ENCODE peak calls at places on chromosomes 5 and 9, in nine cellular contexts. U is stomach, V is suprapubic skin, N is K562, I is prostate gland, M is breast epithelium, J is transverse colon, Q is sigmoid colon, A is spleen. Y is an unnamed sample.

GRCh38 chr5:109681763-109682162 is 8.0 kb upstream of the MAN2A1 start:
- DNase-seq in A (no peak), J (no peak), I (no peak), N (no peak), M (no peak), Q (no peak), V (no peak), U (no peak), Y (no peak)

GRCh38 chr5:56552612-56553268 is 262.6 kb upstream of the MAP3K1 start:
- DNase-seq in V (no peak), M (no peak), N (no peak), U (no peak), I (peak; percentile 15), J (no peak), Q (no peak), A (no peak), Y (no peak)

GRCh38 chr9:125755340-125755739 is 8.2 kb downstream of the PBX3 start:
- DNase-seq in V (no peak), U (no peak), N (no peak), Q (no peak), M (no peak), J (no peak), A (no peak), I (no peak), Y (no peak)

GRCh38 chr9:37027582-37028424 is 6.3 kb downstream of the PAX5 start:
- DNase-seq in U (peak; percentile 83), J (peak; percentile 90), A (peak; percentile 95), Q (no peak), V (no peak), M (peak; percentile 64), I (peak; percentile 86), N (peak; percentile 98), Y (no peak)

GRCh38 chr9:98579700-98580099 is 129.0 kb downstream of the GABBR2 start:
- DNase-seq in M (no peak), J (no peak), N (no peak), I (no peak), A (no peak), Q (no peak), V (no peak), U (no peak), Y (no peak)

GRCh38 chr9:33867747-33868429 is 50.9 kb downstream of the UBE2R2 start:
- DNase-seq in Q (peak; percentile 78), M (no peak), I (no peak), A (no peak), U (no peak), J (no peak), V (peak; percentile 83), N (no peak), Y (no peak)

GRCh38 chr9:85377751-85378289 is 363.9 kb downstream of the AGTPBP1 start:
- DNase-seq in J (no peak), M (no peak), N (no peak), V (no peak), Q (no peak), U (no peak), A (no peak), I (no peak), Y (no peak)

GRCh38 chr5:158654415-158654814 is 445.3 kb downstream of the EBF1 start:
- DNase-seq in N (no peak), A (no peak), Q (no peak), U (no peak), V (no peak), M (no peak), J (no peak), I (no peak), Y (no peak)

GRCh38 chr5:80141147-80141671 is 106.1 kb downstream of the THBS4 start:
- DNase-seq in I (peak; percentile 17), V (peak; percentile 92), M (peak; percentile 59), A (peak; percentile 87), N (no peak), J (peak; percentile 70), Q (peak; percentile 98), U (peak; percentile 42), Y (peak; percentile 93)

GRCh38 chr5:115068239-115069086 is 101.2 kb downstream of the TRIM36 start:
- DNase-seq in J (no peak), Q (no peak), I (no peak), U (no peak), V (no peak), N (no peak), A (no peak), M (no peak), Y (peak; percentile 62)

GRCh38 chr9:134968011-134968822 is 50.5 kb upstream of the FCN1 start:
- DNase-seq in J (no peak), A (peak; percentile 44), M (peak; percentile 38), U (no peak), Q (peak; percentile 58), V (peak; percentile 43), N (no peak), I (no peak), Y (no peak)

GRCh38 chr9:130448035-130448624 is 3.4 kb downstream of the ASS1 start:
- DNase-seq in M (no peak), J (no peak), V (no peak), A (no peak), U (no peak), I (no peak), N (no peak), Q (no peak), Y (no peak)

GRCh38 chr9:84694248-84694647 is 24.7 kb downstream of the NTRK2 start:
- DNase-seq in M (no peak), V (no peak), N (no peak), Q (no peak), I (no peak), A (no peak), U (no peak), J (no peak), Y (no peak)

GRCh38 chr5:4229414-4229813 is 633.8 kb downstream of the IRX1 start:
- DNase-seq in V (no peak), U (no peak), M (no peak), Q (no peak), N (no peak), A (no peak), I (no peak), J (no peak), Y (no peak)

GRCh38 chr5:177094224-177095087 is 7.7 kb downstream of the FGFR4 start:
- DNase-seq in N (no peak), I (no peak), J (peak; percentile 73), V (no peak), U (peak; percentile 65), A (no peak), M (peak; percentile 72), Q (peak; percentile 96), Y (no peak)

GRCh38 chr5:174329738-174330137 is 284.2 kb downstream of the NSG2 start:
- DNase-seq in N (no peak), U (no peak), J (no peak), V (no peak), I (no peak), Q (no peak), M (no peak), A (no peak), Y (no peak)

GRCh38 chr9:105264380-105264779 is 19.9 kb downstream of the SLC44A1 start:
- DNase-seq in I (no peak), U (no peak), Q (no peak), A (no peak), M (no peak), N (no peak), J (no peak), V (no peak), Y (no peak)

DNA sequence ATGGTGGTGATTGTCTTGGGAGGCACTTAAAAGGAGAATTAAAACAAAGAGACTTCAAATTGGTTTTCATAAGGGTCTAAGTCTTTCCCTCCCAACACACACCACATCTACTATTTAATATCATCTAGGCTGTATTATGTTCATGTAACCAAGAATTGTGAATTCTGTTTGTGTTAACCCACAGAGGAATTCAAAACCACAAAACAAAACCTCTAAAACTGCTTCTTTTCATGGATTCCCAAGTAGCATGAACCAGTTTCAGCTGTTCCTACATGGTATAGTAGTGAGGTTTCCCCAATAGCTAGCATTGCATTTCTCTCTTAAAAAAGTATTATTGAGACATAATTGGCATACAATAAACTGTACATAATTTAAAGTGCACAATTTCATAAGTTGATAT is 283.8 kb downstream of the CD180 start:
- DNase-seq in J (no peak), U (no peak), A (no peak), M (no peak), I (no peak), N (no peak), V (no peak), Q (no peak), Y (no peak)
- TF ChIP-seq POLR2AphosphoS5 in J (no peak), U (no peak), A (no peak), M (no peak), I (no peak), N (no peak), V (no peak), Q (no peak), Y (no peak)

DNA sequence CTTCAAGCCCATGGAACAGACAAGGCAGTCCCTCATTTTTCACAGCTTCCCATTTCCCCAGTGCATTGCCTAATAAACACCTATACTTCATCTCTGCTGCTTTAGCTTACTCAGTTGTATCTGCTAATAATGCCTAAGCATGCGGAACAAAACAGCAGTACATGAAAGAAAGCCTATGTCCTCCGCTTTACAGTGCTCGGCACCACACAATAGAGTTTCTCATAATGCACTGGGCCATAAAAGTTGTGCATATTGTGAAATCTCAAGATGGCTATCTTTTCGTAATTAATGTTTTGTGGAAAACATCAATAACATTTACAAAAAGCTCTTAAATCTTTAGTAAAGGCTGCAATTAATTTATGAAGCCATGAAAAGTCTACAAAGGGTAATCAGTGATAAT is 69.3 kb downstream of the DENND1A start:
- DNase-seq in U (no peak), J (no peak), M (no peak), I (no peak), N (no peak), V (no peak), Q (no peak), A (no peak), Y (no peak)
- H3K27ac ChIP-seq in U (no peak overlapping the region), J (no peak overlapping the region), M (no peak overlapping the region), I (no peak overlapping the region), N (no peak overlapping the region), V (no peak overlapping the region), Q (no peak overlapping the region), A (no peak overlapping the region), Y (no peak overlapping the region)

GRCh38 chr9:128722380-128723351 is 1.3 kb downstream of the ZDHHC12 start:
- DNase-seq in A (no peak), I (no peak), U (no peak), Q (no peak), V (no peak), M (no peak), J (no peak), N (no peak), Y (no peak)
- TF ChIP-seq POLR2A in A (no peak), I (no peak), U (no peak), Q (no peak), V (no peak), M (no peak), J (no peak), N (no peak), Y (no peak)

GRCh38 chr9:124342402-124342945 is 72.8 kb downstream of the PSMB7 start:
- DNase-seq in I (no peak), A (peak; percentile 65), U (no peak), V (no peak), Q (no peak), N (no peak), M (no peak), J (no peak), Y (no peak)
- TF ChIP-seq POLR2AphosphoS5 in I (no peak), A (no peak), U (no peak), V (no peak), Q (no peak), N (no peak), M (no peak), J (no peak), Y (no peak)

GRCh38 chr5:107544967-107545366 is 125.8 kb downstream of the EFNA5 start:
- DNase-seq in M (no peak), Q (no peak), A (no peak), U (peak; percentile 36), J (no peak), V (no peak), N (no peak), I (no peak), Y (no peak)
- H3K27ac ChIP-seq in M (peak overlapping the region; percentile 30), Q (no peak overlapping the region), A (no peak overlapping the region), U (peak overlapping the region; percentile 40), J (no peak overlapping the region), V (no peak overlapping the region), N (no peak overlapping the region), I (no peak overlapping the region), Y (no peak overlapping the region)

Y was measured in vagina.